ENCODE peak calls at places on chromosomes 7 and 10, in seven cellular contexts. U is ELR; J is cardiac fibroblast; F is cardiac muscle cell; A is stimulated activated CD4-positive, alpha-beta T cell treated with anti-CD3 and anti-CD28 coated beads, Interleukin-2, amount 100 ng/mL, for 4 hours; M is AG08395; I is NCI-H1092. D is an unnamed sample.

GRCh38 chr7:1500064-1500807 is 4.0 kb downstream of the INTS1 start:
- DNase-seq in M (no peak), F (no peak), U (no peak), A (no peak), J (no peak), I (no peak), D (no peak)

GRCh38 chr7:18648849-18649758 is 153.6 kb downstream of the HDAC9 start:
- DNase-seq in J (peak), A (no peak), F (no peak), M (no peak), I (no peak), U (no peak), D (no peak)

GRCh38 chr7:95046494-95047240 is 139.3 kb downstream of the PPP1R9A start:
- DNase-seq in I (peak), A (no peak), U (no peak), J (peak), F (peak), M (no peak), D (no peak)

GRCh38 chr10:47099445-47099844 is 188.2 kb downstream of the PTPN20 start:
- DNase-seq in I (no peak), A (no peak), M (no peak), J (no peak), F (no peak), U (no peak), D (no peak)

GRCh38 chr7:13042605-13043236 is 355.3 kb downstream of the ARL4A start:
- DNase-seq in A (no peak), F (no peak), I (no peak), U (peak), J (no peak), M (no peak), D (peak)

GRCh38 chr10:133127291-133128125 is 32.5 kb upstream of the KNDC1 start:
- DNase-seq in M (no peak), I (no peak), J (no peak), F (no peak), U (no peak), A (no peak), D (no peak)

GRCh38 chr10:128908109-128908898 is 558.7 kb upstream of the MGMT start:
- DNase-seq in J (peak), U (no peak), A (no peak), I (no peak), F (no peak), M (no peak), D (no peak)

GRCh38 chr7:106278695-106279094 is 6.1 kb downstream of the NAMPT start:
- DNase-seq in F (no peak), J (peak), A (no peak), M (no peak), U (peak), I (no peak), D (no peak)

GRCh38 chr10:131315343-131315742 is 3.8 kb upstream of the TCERG1L start:
- DNase-seq in I (no peak), M (no peak), U (no peak), A (no peak), F (peak), J (no peak), D (peak)

GRCh38 chr7:158129037-158130022 is 458.3 kb downstream of the PTPRN2 start:
- DNase-seq in J (no peak), F (no peak), M (no peak), I (no peak), U (no peak), A (no peak), D (no peak)

GRCh38 chr10:30036341-30036740 is 23.0 kb downstream of the JCAD start:
- DNase-seq in A (no peak), M (peak), F (peak), I (no peak), U (no peak), J (peak), D (no peak)

GRCh38 chr10:79446451-79447020 is 1.1 kb upstream of the ZCCHC24 start:
- DNase-seq in F (peak), J (peak), U (peak), I (no peak), M (no peak), A (no peak), D (peak)

GRCh38 chr10:112678987-112679386 is 232.0 kb downstream of the VTI1A start:
- DNase-seq in U (no peak), M (no peak), J (no peak), A (no peak), F (no peak), I (no peak), D (no peak)

GRCh38 chr10:28631896-28632596 is 45.3 kb upstream of the BAMBI start:
- DNase-seq in J (no peak), F (no peak), M (no peak), U (peak), I (no peak), A (no peak), D (no peak)

GRCh38 chr7:120740348-120740747 is 117.6 kb downstream of the TSPAN12 start:
- DNase-seq in F (peak), A (no peak), M (no peak), I (no peak), J (peak), U (no peak), D (no peak)

GRCh38 chr7:55536619-55537457 is 35.5 kb downstream of the VOPP1 start:
- DNase-seq in F (no peak), M (no peak), U (no peak), J (no peak), A (no peak), I (no peak), D (no peak)

GRCh38 chr10:79266543-79267312 is 80.5 kb upstream of the PPIF start:
- DNase-seq in I (no peak), U (peak), M (peak), A (no peak), J (peak), F (peak), D (peak)

GRCh38 chr10:13716161-13717071 is 129.7 kb downstream of the PRPF18 start:
- DNase-seq in J (peak), A (no peak), U (peak), F (peak), I (no peak), M (peak), D (no peak)

D was measured in hepatocyte.